ENCODE peak calls at places on chromosomes 7 and 10, in four cellular contexts. One of them, this sample, is unnamed. For H3K9me3, the result is how much of the 10 kb centered on the place peaks cover.

GRCh38 chr10:120422459-120422858 is 34.6 kb upstream of the PLPP4 start:
- DNase-seq in body of pancreas: no peak
- DNase-seq in DND-41: no peak
- DNase-seq in Peyer's patch: no peak
- DNase-seq in this sample: no peak

GRCh38 chr10:34249634-34250033 is 565.5 kb downstream of the PARD3 start:
- DNase-seq in body of pancreas: no peak
- DNase-seq in DND-41: no peak
- DNase-seq in Peyer's patch: no peak
- DNase-seq in this sample: no peak

GRCh38 chr7:80100254-80100653 is 34.4 kb upstream of the GNAI1 start:
- DNase-seq in body of pancreas: no peak
- DNase-seq in DND-41: no peak
- DNase-seq in Peyer's patch: no peak
- DNase-seq in this sample: no peak

GRCh38 chr7:69510114-69510513 is 88.2 kb upstream of the AUTS2 start:
- DNase-seq in body of pancreas: no peak
- DNase-seq in DND-41: no peak
- DNase-seq in Peyer's patch: no peak
- DNase-seq in this sample: no peak

GRCh38 chr10:34732926-34733325 is 82.2 kb downstream of the PARD3 start:
- DNase-seq in body of pancreas: no peak
- DNase-seq in DND-41: no peak
- DNase-seq in Peyer's patch: no peak
- DNase-seq in this sample: no peak

GRCh38 chr10:52208394-52208793 is 105.7 kb upstream of the DKK1 start:
- DNase-seq in body of pancreas: no peak
- DNase-seq in DND-41: no peak
- DNase-seq in Peyer's patch: no peak
- DNase-seq in this sample: no peak

GRCh38 chr7:7816816-7817536 is 98.6 kb upstream of the RPA3 start:
- DNase-seq in body of pancreas: no peak
- DNase-seq in DND-41: no peak
- DNase-seq in Peyer's patch: no peak
- DNase-seq in this sample: no peak

GRCh38 chr10:4984223-4984622 is 19.4 kb downstream of the AKR1C2 start:
- DNase-seq in body of pancreas: peak
- DNase-seq in DND-41: no peak
- DNase-seq in Peyer's patch: no peak
- DNase-seq in this sample: no peak

GRCh38 chr7:148747274-148747673 is 48.6 kb downstream of the CUL1 start:
- DNase-seq in body of pancreas: no peak
- DNase-seq in DND-41: no peak
- DNase-seq in Peyer's patch: no peak
- DNase-seq in this sample: no peak

GRCh38 chr10:89355373-89355772 is 22.5 kb upstream of the IFIT1B start:
- DNase-seq in body of pancreas: no peak
- DNase-seq in DND-41: no peak
- DNase-seq in Peyer's patch: no peak
- DNase-seq in this sample: no peak

GRCh38 chr10:88879754-88880286 is at the start of gene STAMBPL1:
- DNase-seq in body of pancreas: peak
- DNase-seq in DND-41: peak
- DNase-seq in Peyer's patch: peak
- DNase-seq in this sample: peak

GRCh38 chr10:12980713-12981306 is 20.7 kb downstream of the CCDC3 start:
- DNase-seq in body of pancreas: no peak
- DNase-seq in DND-41: no peak
- DNase-seq in Peyer's patch: no peak
- DNase-seq in this sample: no peak

GRCh38 chr7:133699390-133699789 is 427.8 kb upstream of the LRGUK start:
- DNase-seq in body of pancreas: no peak
- DNase-seq in DND-41: peak
- DNase-seq in Peyer's patch: no peak
- DNase-seq in this sample: no peak

GRCh38 chr7:150365673-150366398 is 2.8 kb upstream of the REPIN1 start:
- DNase-seq in body of pancreas: no peak
- DNase-seq in DND-41: peak
- DNase-seq in Peyer's patch: no peak
- DNase-seq in this sample: no peak

GRCh38 chr10:7696545-7696944 is 6.6 kb upstream of the ITIH2 start:
- DNase-seq in body of pancreas: peak
- DNase-seq in DND-41: no peak
- DNase-seq in Peyer's patch: no peak
- DNase-seq in this sample: no peak

GRCh38 chr7:115634633-115635032 is 395.9 kb downstream of the TFEC start:
- DNase-seq in body of pancreas: no peak
- DNase-seq in DND-41: no peak
- DNase-seq in Peyer's patch: no peak
- DNase-seq in this sample: no peak

GRCh38 chr7:140696024-140696678 is 357 bp upstream of the NDUFB2 start:
- DNase-seq in body of pancreas: peak
- DNase-seq in DND-41: peak
- DNase-seq in Peyer's patch: peak
- DNase-seq in this sample: peak

GRCh38 chr10:30606313-30606712 is 23.2 kb downstream of the LYZL2 start:
- DNase-seq in body of pancreas: no peak
- DNase-seq in DND-41: no peak
- DNase-seq in Peyer's patch: no peak
- DNase-seq in this sample: no peak

GRCh38 chr7:88111136-88111748 is 108.6 kb downstream of the SRI start:
- DNase-seq in body of pancreas: no peak
- DNase-seq in DND-41: no peak
- DNase-seq in Peyer's patch: no peak
- DNase-seq in this sample: no peak

GRCh38 chr10:67608001-67608400 is 88.0 kb downstream of the CTNNA3 start:
- DNase-seq in body of pancreas: no peak
- DNase-seq in DND-41: no peak
- DNase-seq in Peyer's patch: no peak
- DNase-seq in this sample: no peak

GRCh38 chr10:125159932-125160855 is at the start of gene CTBP2:
- DNase-seq in body of pancreas: peak
- DNase-seq in DND-41: peak
- DNase-seq in Peyer's patch: no peak
- DNase-seq in this sample: peak

GRCh38 chr10:112475565-112476233 is 28.7 kb downstream of the VTI1A start:
- DNase-seq in body of pancreas: no peak
- DNase-seq in DND-41: no peak
- DNase-seq in Peyer's patch: no peak
- DNase-seq in this sample: no peak
- TF ChIP-seq CTCF in body of pancreas: peak
- TF ChIP-seq CTCF in DND-41: peak
- TF ChIP-seq CTCF in Peyer's patch: peak
- TF ChIP-seq CTCF in this sample: peak

DNA sequence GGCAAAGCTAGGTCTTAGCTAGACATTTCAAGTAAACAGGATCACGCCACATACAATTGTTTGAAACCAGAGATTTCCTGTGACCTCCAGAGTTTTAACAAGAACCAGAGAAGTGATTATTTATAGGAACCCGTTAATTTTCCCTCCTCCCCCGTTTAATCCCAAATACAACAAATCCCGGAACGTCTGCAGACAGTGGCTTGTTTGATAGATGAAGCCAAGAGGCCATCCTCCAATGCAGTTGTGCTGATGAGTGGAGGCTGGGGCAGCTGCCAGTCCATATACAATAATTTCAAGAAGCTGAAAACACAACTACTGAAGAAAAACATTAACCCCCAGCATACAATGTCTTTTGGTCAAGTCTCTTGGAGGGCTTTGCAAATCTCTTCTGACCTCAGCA is 971.6 kb upstream of the ZNF722 start:
- DNase-seq in body of pancreas: no peak
- DNase-seq in DND-41: no peak
- DNase-seq in Peyer's patch: no peak
- DNase-seq in this sample: no peak
- H3K9me3 ChIP-seq in body of pancreas: under half
- H3K9me3 ChIP-seq in DND-41: under half
- H3K9me3 ChIP-seq in Peyer's patch: under half
- H3K9me3 ChIP-seq in this sample: under half

DNA sequence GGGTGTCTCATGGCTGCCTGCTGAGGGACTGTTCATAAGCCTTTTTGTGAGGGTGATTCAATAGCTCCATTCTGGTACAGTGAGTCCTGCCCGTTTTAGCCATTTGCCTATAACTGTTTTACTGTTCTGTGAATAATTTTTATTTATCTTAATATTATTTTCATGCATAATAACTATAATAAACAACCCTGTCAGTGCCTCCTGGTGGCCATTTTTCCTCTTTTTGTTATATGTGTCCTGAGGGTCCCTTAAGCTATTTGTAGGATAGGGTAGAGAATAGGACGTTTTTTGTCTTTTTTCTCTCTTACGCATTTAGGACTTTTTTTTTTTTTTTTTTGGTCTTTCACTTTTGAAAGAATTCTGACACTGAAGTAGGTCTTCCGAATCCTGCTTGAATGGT is 2.9 kb downstream of the C1QL3 start:
- DNase-seq in body of pancreas: no peak
- DNase-seq in DND-41: no peak
- DNase-seq in Peyer's patch: no peak
- DNase-seq in this sample: no peak
- TF ChIP-seq CTCF in body of pancreas: no peak
- TF ChIP-seq CTCF in DND-41: no peak
- TF ChIP-seq CTCF in Peyer's patch: no peak
- TF ChIP-seq CTCF in this sample: no peak

GRCh38 chr10:9684186-9684585 is 1333.5 kb upstream of the CELF2 start:
- DNase-seq in body of pancreas: no peak
- DNase-seq in DND-41: no peak
- DNase-seq in Peyer's patch: no peak
- DNase-seq in this sample: no peak
- H3K9me3 ChIP-seq in body of pancreas: under half
- H3K9me3 ChIP-seq in DND-41: under half
- H3K9me3 ChIP-seq in Peyer's patch: under half
- H3K9me3 ChIP-seq in this sample: under half

DNA sequence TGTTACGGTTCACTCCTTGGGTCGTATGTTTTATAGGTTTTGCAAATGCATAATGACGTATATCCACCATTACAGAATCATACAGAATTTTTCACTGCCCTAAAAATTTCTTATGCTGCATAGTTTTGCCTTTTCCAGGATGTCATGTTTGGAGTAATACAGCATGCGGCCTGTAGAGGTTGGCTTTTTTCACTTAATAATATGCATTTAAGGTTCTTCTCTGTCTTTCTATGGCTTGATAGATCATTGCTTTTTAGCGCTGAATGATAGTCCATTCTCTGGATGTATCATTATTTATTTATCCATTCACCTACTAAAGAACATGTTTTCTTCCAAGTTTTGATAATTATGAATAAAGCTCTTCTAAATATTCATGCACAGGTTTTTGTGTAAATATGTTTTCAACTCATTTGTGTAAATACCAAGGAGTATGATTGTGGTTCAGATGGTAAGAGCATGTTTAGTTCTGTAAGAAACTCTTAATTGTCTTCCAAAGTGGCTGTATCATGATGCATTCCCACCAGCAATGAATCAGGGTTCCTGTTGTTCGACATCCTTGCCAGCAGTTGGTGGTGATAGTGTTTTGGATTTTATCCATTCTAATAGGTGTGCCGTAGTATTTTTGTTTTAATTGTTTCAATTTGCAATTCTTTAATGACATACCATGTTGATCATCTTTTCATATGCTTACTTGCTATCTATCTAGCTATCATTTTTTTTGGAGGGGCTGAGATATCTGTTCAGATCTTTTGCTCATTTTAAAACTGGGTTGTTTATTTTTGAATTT is 531.2 kb upstream of the GHITM start:
- DNase-seq in body of pancreas: no peak
- DNase-seq in DND-41: no peak
- DNase-seq in Peyer's patch: no peak
- DNase-seq in this sample: no peak
- TF ChIP-seq CTCF in body of pancreas: no peak
- TF ChIP-seq CTCF in DND-41: no peak
- TF ChIP-seq CTCF in Peyer's patch: no peak
- TF ChIP-seq CTCF in this sample: no peak

DNA sequence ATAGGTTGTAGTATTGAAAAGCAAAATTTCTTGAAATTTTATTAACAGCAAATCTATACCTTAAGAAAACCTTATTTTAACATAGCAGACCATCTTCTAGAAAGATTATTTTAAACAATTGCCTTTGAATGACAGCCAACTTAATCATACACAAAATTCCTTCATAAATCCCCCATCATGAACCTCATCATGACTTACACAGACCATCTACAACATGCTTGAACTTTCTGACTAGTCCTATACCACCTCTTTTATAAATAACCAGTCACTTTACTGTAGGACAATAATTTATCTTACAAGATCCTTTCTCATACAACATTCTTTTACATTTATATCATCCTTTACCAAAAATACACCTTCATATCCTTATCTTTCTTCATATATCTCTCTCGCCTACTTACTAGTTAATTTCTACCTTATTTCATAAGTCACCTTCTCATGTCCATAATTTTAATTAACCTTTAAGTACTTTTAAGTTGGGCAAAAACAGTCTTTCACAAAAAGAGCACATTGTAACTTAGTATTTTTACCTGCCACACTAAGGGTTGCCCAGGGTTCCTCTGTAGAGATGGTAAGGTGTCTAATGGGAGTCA is 16.6 kb upstream of the PTN start:
- DNase-seq in body of pancreas: no peak
- DNase-seq in DND-41: no peak
- DNase-seq in Peyer's patch: no peak
- DNase-seq in this sample: no peak
- H3K9me3 ChIP-seq in body of pancreas: under half
- H3K9me3 ChIP-seq in DND-41: under half
- H3K9me3 ChIP-seq in Peyer's patch: under half
- H3K9me3 ChIP-seq in this sample: under half

GRCh38 chr7:121371367-121371766 is 24.7 kb downstream of the FAM3C start:
- DNase-seq in body of pancreas: no peak
- DNase-seq in DND-41: no peak
- DNase-seq in Peyer's patch: no peak
- DNase-seq in this sample: no peak
- TF ChIP-seq CTCF in body of pancreas: no peak
- TF ChIP-seq CTCF in DND-41: no peak
- TF ChIP-seq CTCF in Peyer's patch: no peak
- TF ChIP-seq CTCF in this sample: no peak

DNA sequence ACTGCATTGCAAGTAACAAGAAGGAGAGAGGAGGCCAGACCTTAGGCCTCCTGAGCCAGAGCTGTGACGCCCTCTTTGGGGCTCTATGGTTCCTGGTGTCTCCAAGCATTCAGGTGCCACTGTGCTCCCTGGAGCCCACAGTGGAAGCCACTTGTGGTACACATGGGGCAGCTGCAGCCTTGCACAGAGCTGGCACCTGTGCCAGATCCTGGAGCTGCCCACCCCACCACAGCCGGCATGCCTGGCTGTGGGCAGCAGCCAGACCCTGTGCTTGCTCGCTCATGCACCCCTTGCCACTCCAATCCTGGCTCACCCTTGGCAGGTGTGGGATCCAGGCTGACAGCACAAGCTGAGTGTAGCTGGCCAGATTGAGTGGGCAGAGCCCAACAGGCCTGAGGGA is 173.8 kb upstream of the SMIM30 start:
- DNase-seq in body of pancreas: no peak
- DNase-seq in DND-41: no peak
- DNase-seq in Peyer's patch: no peak
- DNase-seq in this sample: no peak
- H3K9me3 ChIP-seq in body of pancreas: under half
- H3K9me3 ChIP-seq in DND-41: under half
- H3K9me3 ChIP-seq in Peyer's patch: under half
- H3K9me3 ChIP-seq in this sample: under half

GRCh38 chr10:640673-641045 is 48.8 kb downstream of the DIP2C start:
- DNase-seq in body of pancreas: no peak
- DNase-seq in DND-41: no peak
- DNase-seq in Peyer's patch: no peak
- DNase-seq in this sample: no peak
- TF ChIP-seq CTCF in body of pancreas: no peak
- TF ChIP-seq CTCF in DND-41: no peak
- TF ChIP-seq CTCF in Peyer's patch: no peak
- TF ChIP-seq CTCF in this sample: no peak